ENCODE peak calls at places on chromosomes 16 and 17, in five cellular contexts. B is OCI-LY7, O is GM23338, X is HCT116, A is GM23248. Q is an unnamed sample. For H3K4me1, the result is how much of the 10 kb centered on the place peaks cover.

GRCh38 chr17:76867578-76868175 is 527 bp upstream of the MGAT5B start:
- DNase-seq in B (peak), A (peak), X (no peak), O (peak), Q (peak)

GRCh38 chr16:49855822-49856740 is at the start of gene ZNF423:
- DNase-seq in X (no peak), A (peak), O (peak), B (no peak), Q (no peak)

GRCh38 chr16:67186550-67186950 is 2.8 kb upstream of the MATCAP1 start:
- DNase-seq in O (peak), A (peak), B (no peak), X (no peak), Q (peak)

GRCh38 chr16:2874032-2874431 is 9.0 kb upstream of the FLYWCH2 start:
- DNase-seq in O (no peak), B (no peak), X (no peak), A (no peak), Q (no peak)

GRCh38 chr16:2289282-2289681 is 21.4 kb upstream of the RNPS1 start:
- DNase-seq in X (no peak), B (no peak), O (no peak), A (no peak), Q (no peak)

GRCh38 chr17:77285594-77286390 is 145.0 kb downstream of the SEC14L1 start:
- DNase-seq in B (no peak), X (no peak), A (peak), O (no peak), Q (peak)

GRCh38 chr16:59459811-59460210 is 725.7 kb upstream of the GOT2 start:
- DNase-seq in X (no peak), B (no peak), O (no peak), A (peak), Q (no peak)

GRCh38 chr16:535446-536405 is 8.2 kb downstream of the CAPN15 start:
- DNase-seq in O (no peak), X (peak), B (no peak), A (peak), Q (peak)

GRCh38 chr17:61878520-61878919 is 15.2 kb upstream of the BRIP1 start:
- DNase-seq in B (no peak), A (no peak), O (no peak), X (no peak), Q (no peak)

GRCh38 chr17:38687291-38687690 is 12.5 kb upstream of the EPOP start:
- DNase-seq in B (no peak), A (peak), O (no peak), X (no peak), Q (no peak)

GRCh38 chr17:6555331-6556120 is 829 bp downstream of the PITPNM3 start:
- DNase-seq in X (no peak), B (no peak), A (peak), O (peak), Q (peak)

GRCh38 chr17:63222655-63223054 is 223.5 kb downstream of the CYB561 start:
- DNase-seq in O (peak), B (no peak), A (peak), X (peak), Q (no peak)

GRCh38 chr16:3819741-3820724 is 60.5 kb downstream of the CREBBP start:
- DNase-seq in X (peak), O (no peak), A (peak), B (no peak), Q (peak)

GRCh38 chr17:44672479-44673093 is 16.3 kb downstream of the MEIOC start:
- DNase-seq in B (peak), O (peak), X (peak), A (peak), Q (peak)
- TF ChIP-seq EZH2phosphoT487 in B (no peak), O (no peak), X (no peak), A (no peak), Q (no peak)

GRCh38 chr16:86304868-86305267 is 205.5 kb upstream of the FOXF1 start:
- DNase-seq in B (no peak), X (no peak), A (no peak), O (no peak), Q (no peak)
- H3K4me1 ChIP-seq in B (under half), X (under half), A (under half), O (under half), Q (under half)

GRCh38 chr17:81519284-81520020 is 6.9 kb upstream of the ACTG1 start:
- DNase-seq in B (peak), X (peak), O (peak), A (peak), Q (peak)

GRCh38 chr17:81518785-81519283 is 6.2 kb upstream of the ACTG1 start:
- DNase-seq in A (peak), O (peak), B (peak), X (no peak), Q (peak)

GRCh38 chr17:81522491-81523125 is 5.6 kb upstream of the FSCN2 start:
- DNase-seq in O (no peak), X (no peak), B (no peak), A (no peak), Q (no peak)

GRCh38 chr17:81518113-81518784 is 5.7 kb upstream of the ACTG1 start:
- DNase-seq in B (peak), X (no peak), A (peak), O (peak), Q (peak)

DNA sequence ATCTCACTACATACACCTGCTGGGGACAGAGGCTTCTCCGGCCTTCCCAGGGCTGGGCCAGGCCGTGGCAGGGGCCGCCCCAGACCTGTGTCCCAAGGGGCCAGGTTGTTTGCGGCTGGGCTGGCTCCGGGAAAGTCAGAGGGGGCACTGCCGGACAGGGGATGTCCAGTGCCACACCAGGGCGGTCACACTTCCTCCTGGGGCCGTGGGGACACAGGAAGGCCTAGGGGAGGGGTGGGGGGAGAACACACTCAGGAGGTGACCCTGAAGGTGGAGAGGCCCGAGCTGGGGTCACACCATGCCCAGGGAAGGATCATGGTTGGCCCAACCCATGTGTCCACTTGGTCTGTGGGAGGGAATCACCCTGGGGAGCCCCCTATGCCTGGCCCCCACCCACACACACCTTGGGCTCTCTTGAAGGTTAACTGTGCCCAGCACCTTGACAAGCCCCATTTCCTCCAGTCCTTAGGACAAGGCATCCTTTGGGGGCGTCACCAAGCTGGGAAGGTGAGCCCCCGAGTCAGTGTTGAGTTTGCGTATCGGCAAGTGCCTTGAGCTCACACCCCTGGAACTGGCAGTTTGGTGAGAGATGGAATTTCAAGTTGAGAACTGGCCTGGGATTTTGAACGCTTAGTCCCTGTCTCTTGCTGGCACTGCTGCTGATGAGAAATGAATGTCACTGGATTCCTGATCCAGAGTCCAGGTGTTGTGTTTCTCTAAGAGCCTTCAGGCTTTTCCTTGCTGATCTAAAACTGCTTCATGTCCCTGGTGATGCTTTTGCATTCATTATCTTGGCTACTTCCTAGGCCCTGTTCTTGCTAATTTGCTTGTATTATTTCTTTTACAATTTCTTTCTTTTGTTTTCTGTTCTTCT is 7.7 kb upstream of the ACTG1 start:
- DNase-seq in B (no peak), X (no peak), O (no peak), A (no peak), Q (no peak)
- TF ChIP-seq EZH2phosphoT487 in B (no peak), X (no peak), O (no peak), A (no peak), Q (no peak)

DNA sequence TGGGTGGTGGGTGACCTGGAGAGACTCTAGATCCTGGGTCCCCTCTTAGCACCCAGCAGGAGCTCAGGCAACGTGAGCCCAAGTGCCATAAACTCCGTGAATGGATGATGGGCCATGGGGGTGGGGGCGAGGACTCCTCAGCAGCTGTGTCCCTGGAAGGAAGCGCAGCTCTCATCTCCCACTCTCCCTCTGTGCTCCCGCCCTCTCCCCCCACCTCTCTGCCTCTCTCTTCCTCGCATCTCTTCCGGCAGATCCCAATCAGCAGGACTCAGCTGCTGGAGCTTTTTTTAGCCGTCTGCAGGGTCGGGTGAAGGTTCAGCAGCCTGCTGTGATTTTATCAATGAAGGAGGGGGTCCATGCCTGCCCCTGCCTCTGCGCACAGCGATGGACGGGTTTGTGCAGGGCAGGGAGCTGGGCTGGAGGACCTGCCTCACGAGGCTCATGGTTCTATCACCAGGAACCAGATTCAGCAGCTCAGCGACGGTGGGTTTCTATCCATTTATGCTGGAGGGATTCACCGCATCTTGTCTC is 8.3 kb downstream of the CCR7 start:
- DNase-seq in A (no peak), X (no peak), B (no peak), O (no peak), Q (no peak)
- H3K4me1 ChIP-seq in A (under half), X (under half), B (under half), O (under half), Q (under half)

DNA sequence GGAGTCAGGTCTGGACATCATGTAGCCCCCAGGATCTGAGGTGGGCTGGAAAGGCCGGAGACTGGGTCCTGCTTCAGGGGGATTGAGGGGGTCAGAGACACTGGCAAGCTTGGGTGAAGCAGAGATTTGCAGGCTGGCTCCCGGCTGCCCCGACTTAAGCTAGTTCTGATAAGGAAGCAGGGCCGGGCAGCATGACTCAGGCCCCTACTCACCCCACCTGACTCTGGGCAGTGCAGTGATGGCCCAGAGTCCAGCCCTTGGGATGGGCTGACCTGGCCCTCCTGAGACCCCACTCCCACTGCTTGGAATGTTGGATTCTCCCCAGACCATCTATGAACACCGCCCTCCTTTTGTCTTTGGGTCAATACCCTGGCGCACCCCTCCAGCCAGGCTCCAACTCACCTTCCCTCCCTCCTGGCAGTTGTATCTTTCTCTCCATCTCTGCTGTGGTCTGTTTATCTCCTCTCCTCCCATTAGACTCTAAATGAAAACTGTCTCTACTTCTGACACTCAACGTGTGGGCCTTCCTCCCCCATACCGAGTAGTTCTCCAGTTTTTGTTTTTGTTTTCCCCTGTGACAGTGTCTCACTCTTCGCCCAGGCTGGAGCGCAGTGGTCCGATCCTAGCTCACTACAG is 21.0 kb downstream of the LGALS3BP start:
- DNase-seq in O (no peak), A (peak), B (no peak), X (no peak), Q (peak)
- TF ChIP-seq EZH2phosphoT487 in O (no peak), A (no peak), B (no peak), X (no peak), Q (no peak)

GRCh38 chr16:56520251-56520577 is 390 bp upstream of the BBS2 start:
- DNase-seq in X (no peak), B (no peak), O (no peak), A (no peak), Q (no peak)
- H3K4me1 ChIP-seq in X (under half), B (under half), O (under half), A (under half), Q (under half)

DNA sequence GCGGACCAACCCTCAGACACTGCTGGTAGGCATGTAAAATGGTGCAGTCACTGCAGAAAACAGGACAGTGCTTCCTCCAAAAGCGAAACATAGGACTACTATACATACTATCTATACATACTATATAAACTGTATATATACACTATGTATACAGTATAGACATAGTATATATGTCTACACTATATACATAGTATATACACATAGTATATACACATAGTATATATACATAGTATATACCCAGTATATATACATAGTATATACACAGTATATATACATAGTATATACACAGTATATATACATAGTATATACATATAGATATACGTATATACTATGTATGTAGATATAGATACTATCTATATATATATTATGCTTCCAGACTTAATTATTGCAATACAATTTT is 6.4 kb upstream of the USP36 start:
- DNase-seq in X (no peak), B (no peak), A (no peak), O (no peak), Q (no peak)
- TF ChIP-seq EZH2phosphoT487 in X (no peak), B (no peak), A (no peak), O (no peak), Q (no peak)

GRCh38 chr16:87286839-87287626 is 30.2 kb downstream of the C16orf95 start:
- DNase-seq in B (no peak), X (no peak), O (no peak), A (no peak), Q (no peak)
- H3K4me1 ChIP-seq in B (under half), X (under half), O (under half), A (under half), Q (under half)

GRCh38 chr17:49552070-49552751 is 23.5 kb upstream of the NXPH3 start:
- DNase-seq in X (no peak), O (no peak), B (no peak), A (peak), Q (peak)
- TF ChIP-seq EZH2phosphoT487 in X (no peak), O (no peak), B (no peak), A (no peak), Q (peak)